ENCODE peak calls at places on chromosomes 11 and 22, in five cellular contexts. One of them, this sample, is unnamed.

GRCh38 chr11:120117991-120118390 is 19.9 kb downstream of the TRIM29 start:
- DNase-seq in A549: no peak
- DNase-seq in IMR-90: no peak
- DNase-seq in HepG2: no peak
- DNase-seq in K562: no peak
- DNase-seq in this sample: no peak

GRCh38 chr11:23359297-23359696 is 499.0 kb upstream of the CCDC179 start:
- DNase-seq in A549: no peak
- DNase-seq in IMR-90: peak; percentile 97
- DNase-seq in HepG2: peak; percentile 20
- DNase-seq in K562: no peak
- DNase-seq in this sample: no peak

GRCh38 chr11:88102595-88102929 is 72.7 kb downstream of the RAB38 start:
- DNase-seq in A549: no peak
- DNase-seq in IMR-90: no peak
- DNase-seq in HepG2: no peak
- DNase-seq in K562: no peak
- DNase-seq in this sample: no peak

GRCh38 chr11:126635511-126635910 is 280.0 kb downstream of the ST3GAL4 start:
- DNase-seq in A549: no peak
- DNase-seq in IMR-90: no peak
- DNase-seq in HepG2: no peak
- DNase-seq in K562: no peak
- DNase-seq in this sample: no peak

GRCh38 chr11:21476588-21476987 is 716.3 kb upstream of the ANO5 start:
- DNase-seq in A549: no peak
- DNase-seq in IMR-90: no peak
- DNase-seq in HepG2: no peak
- DNase-seq in K562: no peak
- DNase-seq in this sample: no peak

GRCh38 chr22:39524089-39524752 is 3.9 kb downstream of the ATF4 start:
- DNase-seq in A549: no peak
- DNase-seq in IMR-90: no peak
- DNase-seq in HepG2: no peak
- DNase-seq in K562: no peak
- DNase-seq in this sample: no peak

GRCh38 chr11:7523416-7524210 is 9.8 kb downstream of the PPFIBP2 start:
- DNase-seq in A549: no peak
- DNase-seq in IMR-90: no peak
- DNase-seq in HepG2: no peak
- DNase-seq in K562: no peak
- DNase-seq in this sample: no peak

GRCh38 chr22:36765943-36766450 is 9.9 kb downstream of the IFT27 start:
- DNase-seq in A549: no peak
- DNase-seq in IMR-90: peak; percentile 59
- DNase-seq in HepG2: no peak
- DNase-seq in K562: no peak
- DNase-seq in this sample: no peak

GRCh38 chr22:40178417-40179409 is 988 bp downstream of the TNRC6B start:
- DNase-seq in A549: no peak
- DNase-seq in IMR-90: peak; percentile 57
- DNase-seq in HepG2: peak; percentile 31
- DNase-seq in K562: no peak
- DNase-seq in this sample: no peak

GRCh38 chr22:26079009-26079408 is 90.3 kb upstream of the SEZ6L start:
- DNase-seq in A549: no peak
- DNase-seq in IMR-90: no peak
- DNase-seq in HepG2: no peak
- DNase-seq in K562: no peak
- DNase-seq in this sample: no peak

GRCh38 chr11:131025421-131026126 is 109.3 kb upstream of the SNX19 start:
- DNase-seq in A549: no peak
- DNase-seq in IMR-90: no peak
- DNase-seq in HepG2: no peak
- DNase-seq in K562: no peak
- DNase-seq in this sample: no peak

GRCh38 chr11:106061936-106062591 is 15.1 kb downstream of the KBTBD3 start:
- DNase-seq in A549: no peak
- DNase-seq in IMR-90: no peak
- DNase-seq in HepG2: no peak
- DNase-seq in K562: no peak
- DNase-seq in this sample: no peak

GRCh38 chr11:119144825-119145476 is 3.9 kb upstream of the ABCG4 start:
- DNase-seq in A549: peak; percentile 90
- DNase-seq in IMR-90: peak; percentile 68
- DNase-seq in HepG2: peak; percentile 77
- DNase-seq in K562: peak; percentile 95
- DNase-seq in this sample: no peak

GRCh38 chr22:49838771-49839717 is 11.4 kb upstream of the BRD1 start:
- DNase-seq in A549: no peak
- DNase-seq in IMR-90: peak; percentile 33
- DNase-seq in HepG2: no peak
- DNase-seq in K562: no peak
- DNase-seq in this sample: peak; percentile 17

GRCh38 chr11:75286826-75287465 is 46.4 kb downstream of the TPBGL start:
- DNase-seq in A549: no peak
- DNase-seq in IMR-90: peak; percentile 37
- DNase-seq in HepG2: no peak
- DNase-seq in K562: no peak
- DNase-seq in this sample: no peak

GRCh38 chr11:69455969-69456368 is 25.5 kb upstream of the LINC01488 start:
- DNase-seq in A549: no peak
- DNase-seq in IMR-90: no peak
- DNase-seq in HepG2: no peak
- DNase-seq in K562: no peak
- DNase-seq in this sample: no peak

DNA sequence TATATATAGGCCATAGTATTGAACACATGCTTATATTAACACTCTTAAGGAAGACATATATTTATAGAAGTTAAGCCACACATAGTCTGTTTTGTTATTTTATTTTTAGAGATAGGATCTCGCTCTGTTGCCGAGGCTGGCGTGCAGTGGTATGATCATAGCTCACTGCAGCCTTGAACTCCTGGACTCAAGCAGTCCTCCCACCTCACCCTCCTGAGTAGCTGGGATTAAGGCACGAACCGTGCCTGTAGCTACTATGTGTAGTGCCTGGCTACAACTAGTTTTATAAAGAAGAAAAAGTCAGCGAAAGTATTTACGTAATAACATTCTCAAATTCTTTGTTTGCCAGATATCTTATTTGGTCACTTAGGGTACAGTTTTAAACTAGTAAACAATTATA is 5.6 kb upstream of the UCP2 start:
- DNase-seq in A549: no peak
- DNase-seq in IMR-90: no peak
- DNase-seq in HepG2: peak; percentile 13
- DNase-seq in K562: no peak
- DNase-seq in this sample: no peak
- TF ChIP-seq MAFK in A549: no peak
- TF ChIP-seq MAFK in IMR-90: no peak
- TF ChIP-seq MAFK in HepG2: no peak
- TF ChIP-seq MAFK in K562: no peak
- TF ChIP-seq MAFK in this sample: no peak

DNA sequence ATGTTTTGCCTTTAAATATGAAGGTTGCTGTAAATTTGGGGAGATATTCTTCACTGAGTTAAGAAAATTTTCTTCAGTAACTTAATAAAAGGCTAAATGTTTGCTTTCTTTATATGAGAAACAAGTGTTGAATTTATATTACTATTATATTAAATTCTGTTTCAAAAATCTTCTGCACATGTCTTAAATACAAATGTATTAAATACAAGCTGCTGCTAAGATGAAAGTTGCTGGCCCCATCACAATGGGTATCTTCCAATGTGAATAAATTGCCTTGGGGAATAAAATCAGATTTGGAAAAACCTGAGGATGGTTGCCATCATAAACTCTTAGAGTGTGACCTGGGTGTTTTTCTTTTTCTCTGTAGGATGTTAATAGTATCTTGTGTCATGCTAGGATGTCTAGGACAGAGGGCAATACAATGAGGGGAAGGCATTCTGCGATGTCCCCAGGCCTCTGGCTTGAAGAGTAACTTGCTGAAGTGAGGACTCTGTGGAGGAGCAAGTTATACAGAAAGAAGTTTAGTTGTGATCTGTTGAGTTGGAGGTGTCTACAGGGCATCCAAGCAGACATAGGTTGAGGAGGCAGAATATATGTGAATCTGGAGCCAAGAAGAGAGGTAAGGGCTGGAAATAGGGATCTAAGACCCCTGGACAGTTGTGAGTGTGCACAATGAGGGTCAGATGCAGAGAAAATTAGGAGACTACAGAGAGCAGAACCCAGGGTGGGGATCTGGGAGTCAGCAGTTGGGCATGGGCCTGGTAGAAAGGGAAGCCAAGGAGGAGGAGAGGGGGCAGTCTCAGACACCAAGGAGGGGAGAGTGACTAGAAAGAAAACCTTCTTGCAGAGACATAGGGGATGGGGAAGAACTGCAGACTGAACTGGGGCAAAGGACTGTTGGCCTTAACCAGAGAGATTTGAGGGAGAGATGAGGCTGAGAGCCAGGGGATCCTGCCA is 4.8 kb downstream of the IGLL5 start:
- DNase-seq in A549: no peak
- DNase-seq in IMR-90: no peak
- DNase-seq in HepG2: no peak
- DNase-seq in K562: peak; percentile 60
- DNase-seq in this sample: no peak
- TF ChIP-seq MAFK in A549: no peak
- TF ChIP-seq MAFK in IMR-90: no peak
- TF ChIP-seq MAFK in HepG2: no peak
- TF ChIP-seq MAFK in K562: peak; percentile 15
- TF ChIP-seq MAFK in this sample: no peak

GRCh38 chr11:134574947-134575346 is 162.9 kb upstream of the B3GAT1 start:
- DNase-seq in A549: no peak
- DNase-seq in IMR-90: no peak
- DNase-seq in HepG2: no peak
- DNase-seq in K562: no peak
- DNase-seq in this sample: no peak

GRCh38 chr11:134573857-134574256 is 161.8 kb upstream of the B3GAT1 start:
- DNase-seq in A549: no peak
- DNase-seq in IMR-90: no peak
- DNase-seq in HepG2: no peak
- DNase-seq in K562: no peak
- DNase-seq in this sample: peak; percentile 41

GRCh38 chr11:134572741-134573675 is 161.0 kb upstream of the B3GAT1 start:
- DNase-seq in A549: no peak
- DNase-seq in IMR-90: no peak
- DNase-seq in HepG2: no peak
- DNase-seq in K562: no peak
- DNase-seq in this sample: peak; percentile 34

GRCh38 chr11:134575504-134576230 is 163.6 kb upstream of the B3GAT1 start:
- DNase-seq in A549: no peak
- DNase-seq in IMR-90: no peak
- DNase-seq in HepG2: no peak
- DNase-seq in K562: no peak
- DNase-seq in this sample: peak; percentile 44

GRCh38 chr11:134574425-134574824 is 162.4 kb upstream of the B3GAT1 start:
- DNase-seq in A549: no peak
- DNase-seq in IMR-90: no peak
- DNase-seq in HepG2: no peak
- DNase-seq in K562: no peak
- DNase-seq in this sample: peak; percentile 30
- TF ChIP-seq MAFK in A549: no peak
- TF ChIP-seq MAFK in IMR-90: no peak
- TF ChIP-seq MAFK in HepG2: no peak
- TF ChIP-seq MAFK in K562: no peak
- TF ChIP-seq MAFK in this sample: no peak

GRCh38 chr11:114972105-114972504 is 293.8 kb downstream of the NXPE2 start:
- DNase-seq in A549: no peak
- DNase-seq in IMR-90: no peak
- DNase-seq in HepG2: no peak
- DNase-seq in K562: no peak
- DNase-seq in this sample: no peak

DNA sequence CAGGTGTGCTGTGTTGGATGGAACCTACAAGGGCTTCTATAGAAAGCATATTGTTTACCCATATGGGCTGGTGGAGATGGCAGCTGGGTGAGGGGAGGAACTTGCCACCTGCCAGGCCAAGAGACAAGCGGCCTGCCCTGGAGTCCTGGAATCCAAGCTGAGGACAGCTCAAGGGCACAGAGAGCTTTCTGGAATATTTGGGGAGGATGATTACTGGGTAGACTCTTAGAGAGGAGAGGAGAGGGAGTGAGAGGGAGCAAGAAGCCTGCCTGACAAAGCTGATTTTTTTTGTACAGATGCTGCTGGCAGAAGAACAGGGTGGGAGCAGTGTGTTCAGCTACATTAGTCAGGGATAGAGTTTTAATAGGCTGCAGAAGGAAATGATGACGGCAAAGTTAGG is 299.3 kb downstream of the NXPE2 start:
- DNase-seq in A549: no peak
- DNase-seq in IMR-90: no peak
- DNase-seq in HepG2: no peak
- DNase-seq in K562: no peak
- DNase-seq in this sample: no peak
- TF ChIP-seq MAFK in A549: no peak
- TF ChIP-seq MAFK in IMR-90: no peak
- TF ChIP-seq MAFK in HepG2: no peak
- TF ChIP-seq MAFK in K562: no peak
- TF ChIP-seq MAFK in this sample: no peak

GRCh38 chr11:102552447-102553200 is 22.1 kb upstream of the MMP7 start:
- DNase-seq in A549: peak; percentile 58
- DNase-seq in IMR-90: peak; percentile 65
- DNase-seq in HepG2: peak; percentile 25
- DNase-seq in K562: no peak
- DNase-seq in this sample: no peak
- TF ChIP-seq MAFK in A549: no peak
- TF ChIP-seq MAFK in IMR-90: no peak
- TF ChIP-seq MAFK in HepG2: no peak
- TF ChIP-seq MAFK in K562: no peak
- TF ChIP-seq MAFK in this sample: no peak

GRCh38 chr11:73315288-73316020 is 7.4 kb downstream of the ARHGEF17 start:
- DNase-seq in A549: no peak
- DNase-seq in IMR-90: no peak
- DNase-seq in HepG2: no peak
- DNase-seq in K562: no peak
- DNase-seq in this sample: no peak
- TF ChIP-seq MAFK in A549: no peak
- TF ChIP-seq MAFK in IMR-90: no peak
- TF ChIP-seq MAFK in HepG2: no peak
- TF ChIP-seq MAFK in K562: no peak
- TF ChIP-seq MAFK in this sample: no peak

DNA sequence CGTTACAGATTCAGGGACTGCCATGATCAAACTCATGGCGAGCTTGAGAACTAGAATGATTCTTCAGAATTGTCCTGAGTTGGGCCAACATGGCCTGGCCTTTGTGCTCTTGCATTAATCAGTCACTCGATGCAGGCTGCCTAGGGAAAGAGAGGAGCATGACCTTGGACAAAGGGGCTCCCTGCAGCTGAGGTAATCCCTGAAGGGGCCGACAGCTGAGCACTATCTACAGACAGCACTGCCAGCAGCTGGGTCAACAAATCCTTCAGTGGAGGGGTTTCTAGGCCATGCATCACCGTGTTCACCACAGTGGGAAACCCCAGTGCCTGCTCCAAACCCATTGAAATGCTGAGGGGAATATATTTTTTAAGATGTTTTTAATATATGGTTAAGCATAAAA is 159.5 kb upstream of the POU2AF2 start:
- DNase-seq in A549: no peak
- DNase-seq in IMR-90: no peak
- DNase-seq in HepG2: peak; percentile 3
- DNase-seq in K562: no peak
- DNase-seq in this sample: no peak
- TF ChIP-seq MAFK in A549: no peak
- TF ChIP-seq MAFK in IMR-90: no peak
- TF ChIP-seq MAFK in HepG2: no peak
- TF ChIP-seq MAFK in K562: no peak
- TF ChIP-seq MAFK in this sample: no peak

GRCh38 chr11:64489831-64490441 is 101.1 kb upstream of the SLC22A12 start:
- DNase-seq in A549: peak; percentile 80
- DNase-seq in IMR-90: peak; percentile 7
- DNase-seq in HepG2: peak; percentile 7
- DNase-seq in K562: peak; percentile 78
- DNase-seq in this sample: peak; percentile 90
- TF ChIP-seq MAFK in A549: no peak
- TF ChIP-seq MAFK in IMR-90: no peak
- TF ChIP-seq MAFK in HepG2: no peak
- TF ChIP-seq MAFK in K562: no peak
- TF ChIP-seq MAFK in this sample: no peak